ENCODE peak calls at places on chromosomes 4 and X, in four cellular contexts. Y is right atrium auricular region, V is OCI-LY7, W is ovary. H is an unnamed sample. For H3K4me1, the result is how much of the 10 kb centered on the place peaks cover.

GRCh38 chr4:152937535-152938236 is 1.6 kb downstream of the FHDC1 start:
- DNase-seq in Y (no peak), V (no peak), W (peak), H (no peak)

GRCh38 chr4:144820115-144820514 is 174.2 kb downstream of the HHIP start:
- DNase-seq in Y (no peak), V (no peak), W (no peak), H (no peak)

GRCh38 chr4:89324671-89325070 is 17.1 kb upstream of the GPRIN3 start:
- DNase-seq in Y (no peak), V (peak), W (no peak), H (no peak)

GRCh38 chr4:184474261-184475095 is at the start of gene IRF2:
- DNase-seq in Y (peak), V (peak), W (peak), H (peak)

GRCh38 chr4:61994036-61994435 is 793.9 kb downstream of the ADGRL3 start:
- DNase-seq in Y (no peak), V (no peak), W (no peak), H (no peak)

GRCh38 chrX:71909956-71910355 is 689 bp upstream of the NHSL2 start:
- DNase-seq in Y (no peak), V (no peak), W (no peak), H (no peak)

GRCh38 chr4:171785392-171785791 is 27.8 kb upstream of the GALNTL6 start:
- DNase-seq in Y (no peak), V (no peak), W (no peak), H (no peak)

GRCh38 chrX:83185010-83185409 is 323.1 kb upstream of the POU3F4 start:
- DNase-seq in Y (no peak), V (no peak), W (no peak), H (no peak)

GRCh38 chrX:113300580-113300979 is 459.9 kb upstream of the AMOT start:
- DNase-seq in Y (no peak), V (no peak), W (no peak), H (no peak)

GRCh38 chrX:9456250-9457074 is 8.4 kb upstream of the TBL1X start:
- DNase-seq in Y (no peak), V (no peak), W (no peak), H (no peak)

GRCh38 chr4:137641554-137641953 is 109.3 kb upstream of the PCDH18 start:
- DNase-seq in Y (no peak), V (no peak), W (no peak), H (no peak)

GRCh38 chr4:124940387-124940786 is 227.9 kb upstream of the ANKRD50 start:
- DNase-seq in Y (no peak), V (no peak), W (no peak), H (no peak)

GRCh38 chrX:124232523-124233201 is 99.8 kb upstream of the TEX13D start:
- DNase-seq in Y (no peak), V (no peak), W (no peak), H (no peak)

GRCh38 chrX:3175659-3176438 is 134.6 kb downstream of the ARSF start:
- DNase-seq in Y (no peak), V (no peak), W (no peak), H (no peak)

GRCh38 chrX:121479406-121479805 is 432.0 kb downstream of the GLUD2 start:
- DNase-seq in Y (no peak), V (peak), W (no peak), H (no peak)

GRCh38 chrX:44843318-44843702 is 511 bp upstream of the DUSP21 start:
- DNase-seq in Y (no peak), V (no peak), W (no peak), H (no peak)

GRCh38 chr4:94525993-94526740 is 74.4 kb downstream of the PDLIM5 start:
- DNase-seq in Y (no peak), V (no peak), W (no peak), H (no peak)

GRCh38 chr4:64718091-64718490 is 308.8 kb upstream of the TECRL start:
- DNase-seq in Y (no peak), V (no peak), W (no peak), H (no peak)

GRCh38 chr4:150818661-150819060 is 196.4 kb downstream of the LRBA start:
- DNase-seq in Y (no peak), V (no peak), W (no peak), H (no peak)

GRCh38 chr4:72997409-72997808 is 72.1 kb downstream of the COX18 start:
- DNase-seq in Y (no peak), V (no peak), W (no peak), H (no peak)

GRCh38 chrX:22748093-22748999 is 251.4 kb upstream of the DDX53 start:
- DNase-seq in Y (no peak), V (peak), W (peak), H (no peak)

GRCh38 chr4:104501290-104501689 is 6.6 kb upstream of the CXXC4 start:
- DNase-seq in Y (no peak), V (no peak), W (no peak), H (no peak)

GRCh38 chr4:76426272-76426671 is 5.3 kb upstream of the CCDC158 start:
- DNase-seq in Y (no peak), V (no peak), W (no peak), H (no peak)
- H3K27ac ChIP-seq in Y (no peak), V (no peak), W (no peak), H (no peak)

DNA sequence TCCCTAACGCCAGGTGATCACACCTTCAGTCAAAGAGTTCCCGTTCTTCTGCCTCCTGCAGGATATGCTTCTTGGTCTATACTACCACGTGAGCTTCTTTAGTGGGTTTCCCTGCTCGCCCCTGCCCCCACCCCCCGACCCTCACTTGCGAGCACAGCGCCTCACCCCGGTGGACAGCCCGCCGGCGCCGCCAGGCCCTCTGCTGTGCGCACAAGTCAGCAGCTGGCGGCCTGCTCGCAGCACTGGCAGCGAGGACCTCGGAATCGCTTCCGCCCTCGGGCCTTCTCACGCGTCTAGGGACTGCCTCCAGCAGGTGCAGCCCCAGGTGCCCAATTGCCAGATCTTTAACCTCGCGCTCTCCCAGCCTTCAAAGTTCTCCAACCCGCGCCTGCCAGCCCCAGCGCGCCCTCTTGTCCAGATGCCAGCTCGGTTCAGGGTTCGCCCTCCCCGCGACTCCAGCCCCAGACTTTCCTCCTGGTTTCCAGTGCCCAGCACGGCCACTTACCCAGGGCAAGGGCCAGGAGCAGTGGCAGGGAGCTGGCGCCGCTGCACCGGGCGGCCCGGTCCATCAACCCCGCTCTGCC is 474 bp downstream of the BTC start:
- DNase-seq in Y (no peak), V (no peak), W (peak), H (peak)
- TF ChIP-seq CTCF in Y (no peak), V (no peak), W (no peak), H (peak)

GRCh38 chr4:169175035-169175434 is 95.7 kb downstream of the SH3RF1 start:
- DNase-seq in Y (no peak), V (no peak), W (no peak), H (no peak)

GRCh38 chr4:169183581-169183980 is 87.2 kb downstream of the SH3RF1 start:
- DNase-seq in Y (no peak), V (no peak), W (no peak), H (no peak)

GRCh38 chr4:169184686-169185085 is 86.1 kb downstream of the SH3RF1 start:
- DNase-seq in Y (no peak), V (no peak), W (no peak), H (no peak)

GRCh38 chr4:169184236-169184635 is 86.5 kb downstream of the SH3RF1 start:
- DNase-seq in Y (no peak), V (no peak), W (no peak), H (no peak)

GRCh38 chr4:169179609-169180526 is 90.9 kb downstream of the SH3RF1 start:
- DNase-seq in Y (no peak), V (no peak), W (no peak), H (no peak)
- H3K4me1 ChIP-seq in Y (under half), V (under half), W (under half), H (under half)

GRCh38 chr4:102684605-102685052 is 76.1 kb downstream of the MANBA start:
- DNase-seq in Y (no peak), V (no peak), W (no peak), H (no peak)
- H3K27ac ChIP-seq in Y (no peak), V (no peak), W (no peak), H (no peak)

GRCh38 chrX:42694260-42694815 is 83.6 kb downstream of the PPP1R2C start:
- DNase-seq in Y (no peak), V (no peak), W (no peak), H (no peak)

GRCh38 chrX:42695800-42696358 is 82.1 kb downstream of the PPP1R2C start:
- DNase-seq in Y (no peak), V (no peak), W (no peak), H (no peak)

GRCh38 chrX:42686706-42687105 is 91.3 kb downstream of the PPP1R2C start:
- DNase-seq in Y (no peak), V (no peak), W (no peak), H (no peak)

GRCh38 chrX:42686296-42686695 is 91.7 kb downstream of the PPP1R2C start:
- DNase-seq in Y (no peak), V (no peak), W (no peak), H (no peak)

DNA sequence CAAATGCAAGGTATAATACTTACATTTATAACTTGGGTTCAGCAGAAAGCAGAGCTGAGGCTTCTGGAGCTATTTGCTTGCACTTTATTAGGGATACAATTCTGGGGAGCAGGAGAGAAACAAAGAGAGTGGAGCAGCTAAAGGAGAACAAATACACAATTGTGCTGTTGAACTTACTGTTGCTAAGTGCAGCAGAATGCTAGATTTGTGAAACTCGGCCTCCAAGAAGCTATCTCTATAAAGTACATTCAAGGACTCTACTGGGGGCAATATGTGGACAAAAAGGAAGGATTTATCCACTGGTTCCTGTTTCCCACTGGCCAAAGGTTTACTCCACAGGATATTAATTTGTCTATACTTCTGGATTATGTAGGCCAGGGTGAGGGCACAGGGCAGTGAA is 86.8 kb downstream of the PPP1R2C start:
- DNase-seq in Y (no peak), V (no peak), W (no peak), H (no peak)
- TF ChIP-seq CTCF in Y (no peak), V (no peak), W (no peak), H (no peak)

GRCh38 chrX:55818673-55819375 is 101.3 kb downstream of the RRAGB start:
- DNase-seq in Y (no peak), V (no peak), W (no peak), H (no peak)

GRCh38 chrX:55816023-55816422 is 98.5 kb downstream of the RRAGB start:
- DNase-seq in Y (no peak), V (no peak), W (no peak), H (no peak)

GRCh38 chrX:55813150-55813549 is 95.6 kb downstream of the RRAGB start:
- DNase-seq in Y (no peak), V (no peak), W (no peak), H (no peak)

GRCh38 chrX:55815546-55815945 is 98.0 kb downstream of the RRAGB start:
- DNase-seq in Y (no peak), V (no peak), W (no peak), H (no peak)
- H3K4me1 ChIP-seq in Y (under half), V (under half), W (under half), H (under half)

GRCh38 chr4:168877779-168878491 is 132.1 kb downstream of the CBR4 start:
- DNase-seq in Y (no peak), V (no peak), W (no peak), H (no peak)

GRCh38 chr4:168877407-168877778 is 132.7 kb downstream of the CBR4 start:
- DNase-seq in Y (no peak), V (no peak), W (no peak), H (no peak)

GRCh38 chr4:168880087-168880675 is 129.9 kb downstream of the CBR4 start:
- DNase-seq in Y (no peak), V (no peak), W (no peak), H (no peak)

GRCh38 chr4:168880811-168881595 is 129.1 kb downstream of the CBR4 start:
- DNase-seq in Y (no peak), V (no peak), W (no peak), H (no peak)

DNA sequence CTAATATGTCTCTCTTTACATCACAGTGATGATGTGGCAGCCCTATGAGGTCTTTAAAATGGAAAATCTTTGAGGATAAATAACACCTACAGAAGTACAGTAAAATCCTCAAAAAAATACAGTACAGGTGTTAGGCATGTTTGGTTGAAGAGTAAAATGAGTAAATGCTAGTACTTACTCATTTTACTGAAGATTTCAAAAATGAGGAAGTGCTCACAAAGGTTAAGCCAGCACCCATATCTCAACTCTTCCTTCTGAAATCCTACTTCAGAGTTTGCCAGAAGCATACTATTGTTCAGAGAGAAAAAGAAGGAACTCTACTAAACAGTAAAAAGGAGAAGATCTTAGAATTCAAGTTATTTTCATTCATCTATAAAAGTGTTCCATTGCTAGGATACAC is 130.9 kb downstream of the CBR4 start:
- DNase-seq in Y (no peak), V (no peak), W (no peak), H (no peak)
- H3K27ac ChIP-seq in Y (peak), V (no peak), W (no peak), H (peak)